ENCODE peak calls at places on chromosomes 7 and 10, in nine cellular contexts. U is testis; V is psoas muscle; T is cardiac muscle cell; J is CD8-positive, alpha-beta memory T cell; N is DND-41; P is colonic mucosa; I is suprapubic skin; G is CD8-positive, alpha-beta T cell. B is an unnamed sample.
A peak's percentile ranks its signal among the peaks of the same experiment; 100 is the strongest.

GRCh38 chr10:119597405-119598186 is 832 bp upstream of the TIAL1 start:
- DNase-seq in U (no peak), V (no peak), T (no peak), J (no peak), N (no peak), P (no peak), I (no peak), G (no peak), B (no peak)

GRCh38 chr7:79855172-79855571 is 279.5 kb upstream of the GNAI1 start:
- DNase-seq in U (no peak), V (no peak), T (no peak), J (no peak), N (no peak), P (no peak), I (no peak), G (no peak), B (no peak)

GRCh38 chr7:27181176-27181520 is 3.9 kb downstream of the HOXA11 start:
- DNase-seq in U (no peak), V (no peak), T (no peak), J (no peak), N (no peak), P (no peak), I (peak; percentile 72), G (no peak), B (no peak)

GRCh38 chr10:129161184-129161583 is 305.9 kb upstream of the MGMT start:
- DNase-seq in U (no peak), V (no peak), T (no peak), J (no peak), N (peak; percentile 9), P (no peak), I (no peak), G (no peak), B (no peak)

GRCh38 chr7:30351724-30352123 is 67.3 kb downstream of the ZNRF2 start:
- DNase-seq in U (no peak), V (no peak), T (no peak), J (no peak), N (no peak), P (no peak), I (no peak), G (no peak), B (no peak)

GRCh38 chr7:130207642-130208041 is at the start of gene SSMEM1:
- DNase-seq in U (no peak), V (no peak), T (no peak), J (no peak), N (no peak), P (no peak), I (no peak), G (no peak), B (no peak)

GRCh38 chr10:80392250-80392649 is 16.1 kb upstream of the PRXL2A start:
- DNase-seq in U (no peak), V (no peak), T (no peak), J (no peak), N (no peak), P (no peak), I (no peak), G (no peak), B (no peak)

GRCh38 chr10:59805043-59805442 is 51.8 kb upstream of the MRLN start:
- DNase-seq in U (peak; percentile 26), V (peak; percentile 64), T (peak; percentile 21), J (no peak), N (peak; percentile 13), P (peak; percentile 79), I (no peak), G (no peak), B (no peak)

GRCh38 chr10:124728830-124729661 is 15.1 kb downstream of the FAM53B start:
- DNase-seq in U (no peak), V (no peak), T (no peak), J (no peak), N (peak; percentile 1), P (no peak), I (no peak), G (no peak), B (no peak)

GRCh38 chr10:124725791-124726190 is 18.4 kb downstream of the FAM53B start:
- DNase-seq in U (peak; percentile 9), V (no peak), T (no peak), J (no peak), N (no peak), P (no peak), I (no peak), G (no peak), B (no peak)

GRCh38 chr10:124730790-124731189 is 13.4 kb downstream of the FAM53B start:
- DNase-seq in U (no peak), V (no peak), T (no peak), J (no peak), N (peak; percentile 2), P (no peak), I (no peak), G (no peak), B (no peak)

GRCh38 chr10:124727389-124727960 is 16.7 kb downstream of the FAM53B start:
- DNase-seq in U (peak; percentile 12), V (no peak), T (no peak), J (no peak), N (no peak), P (peak; percentile 74), I (no peak), G (no peak), B (no peak)

DNA sequence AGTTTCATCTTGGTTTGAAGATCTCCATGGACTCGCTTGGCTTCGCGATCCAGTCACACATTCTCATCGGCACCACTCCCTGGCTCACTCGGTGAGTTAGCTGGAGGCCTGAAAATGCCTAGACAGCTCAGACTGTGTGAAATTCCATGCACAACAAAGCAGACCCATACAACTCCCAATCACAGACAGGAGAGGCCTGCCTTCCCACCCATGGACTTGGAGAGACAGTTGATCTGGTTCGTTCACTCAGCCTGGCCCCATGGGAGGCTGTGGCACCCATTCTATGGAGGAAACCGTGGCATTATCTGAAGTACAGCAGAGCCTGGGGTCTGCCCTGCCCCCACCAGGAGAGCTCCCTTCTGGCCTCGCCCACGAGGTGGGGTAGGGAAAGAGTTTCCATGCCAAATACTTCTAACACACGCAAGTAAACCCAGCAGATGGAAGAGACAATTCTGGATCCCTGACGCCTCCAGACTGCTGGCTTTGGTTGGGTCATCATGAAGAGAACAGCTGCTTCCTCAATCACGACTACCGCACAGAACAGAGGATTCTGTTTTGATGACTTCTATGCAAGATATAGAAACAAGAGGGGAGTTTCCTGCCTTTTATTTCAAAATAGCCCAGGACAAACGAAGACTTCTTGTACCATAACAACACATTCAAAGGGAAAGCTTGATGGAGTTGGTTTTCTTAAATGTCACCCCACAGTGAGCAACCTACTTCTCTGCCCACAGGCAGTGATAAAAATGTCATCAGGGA is 15.9 kb downstream of the FAM53B start:
- DNase-seq in U (peak; percentile 22), V (peak; percentile 82), T (no peak), J (peak; percentile 43), N (no peak), P (no peak), I (no peak), G (no peak), B (peak; percentile 54)
- H3K4me1 ChIP-seq in U (peaks cover 70% of the 10 kb centered on the region), V (peaks cover 82% of the 10 kb centered on the region), T (peaks cover 20% of the 10 kb centered on the region), J (peaks cover 95% of the 10 kb centered on the region), N (peaks cover 97% of the 10 kb centered on the region), P (peaks cover 44% of the 10 kb centered on the region), I (peaks cover 93% of the 10 kb centered on the region), G (peaks cover 75% of the 10 kb centered on the region), B (peaks cover 100% of the 10 kb centered on the region)

DNA sequence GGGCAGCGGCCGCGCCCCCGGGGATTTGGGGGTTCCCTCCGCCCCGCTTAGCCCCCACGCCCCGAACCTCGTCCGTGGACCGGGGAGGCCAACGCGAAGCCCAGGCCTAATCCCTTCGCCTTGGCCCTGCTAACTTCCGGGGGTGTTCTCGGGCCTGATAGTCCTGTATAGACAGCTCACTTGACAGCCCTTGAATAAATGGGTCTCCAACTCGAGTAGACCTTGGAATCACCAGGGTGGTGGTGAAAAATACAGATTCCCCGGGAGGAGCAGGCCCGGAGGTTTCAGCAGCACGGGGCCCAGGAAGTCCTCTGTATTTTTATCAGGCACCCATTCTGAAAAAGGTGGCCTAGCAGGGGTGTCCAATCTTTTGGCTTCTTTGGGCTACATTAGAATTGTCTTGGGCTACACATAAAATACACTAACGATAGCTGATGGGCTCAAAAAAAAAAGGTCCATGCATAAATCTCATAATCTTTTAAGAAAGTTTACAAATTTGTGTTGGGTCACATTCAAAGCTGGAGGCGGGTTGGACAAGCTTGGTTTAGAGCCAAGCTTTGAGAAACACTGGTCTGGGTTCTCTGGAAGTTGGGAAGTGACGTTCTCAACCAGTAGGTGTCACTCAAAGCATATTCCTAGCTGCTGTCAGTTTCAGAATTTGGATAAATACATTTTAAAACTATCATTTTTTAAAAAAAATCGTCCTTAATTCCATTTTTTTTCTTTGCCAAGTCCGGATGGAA is 221.7 kb downstream of the PHTF2 start:
- DNase-seq in U (peak; percentile 82), V (peak; percentile 57), T (peak; percentile 65), J (peak; percentile 13), N (peak; percentile 20), P (peak; percentile 79), I (no peak), G (no peak), B (peak; percentile 41)
- H3K4me3 ChIP-seq in U (peak overlapping the region; percentile 73), V (peak overlapping the region; percentile 71), T (peak overlapping the region; percentile 34), J (peak overlapping the region; percentile 23), N (no peak overlapping the region), P (peak overlapping the region; percentile 57), I (peak overlapping the region; percentile 65), G (peak overlapping the region; percentile 41), B (no peak overlapping the region)

DNA sequence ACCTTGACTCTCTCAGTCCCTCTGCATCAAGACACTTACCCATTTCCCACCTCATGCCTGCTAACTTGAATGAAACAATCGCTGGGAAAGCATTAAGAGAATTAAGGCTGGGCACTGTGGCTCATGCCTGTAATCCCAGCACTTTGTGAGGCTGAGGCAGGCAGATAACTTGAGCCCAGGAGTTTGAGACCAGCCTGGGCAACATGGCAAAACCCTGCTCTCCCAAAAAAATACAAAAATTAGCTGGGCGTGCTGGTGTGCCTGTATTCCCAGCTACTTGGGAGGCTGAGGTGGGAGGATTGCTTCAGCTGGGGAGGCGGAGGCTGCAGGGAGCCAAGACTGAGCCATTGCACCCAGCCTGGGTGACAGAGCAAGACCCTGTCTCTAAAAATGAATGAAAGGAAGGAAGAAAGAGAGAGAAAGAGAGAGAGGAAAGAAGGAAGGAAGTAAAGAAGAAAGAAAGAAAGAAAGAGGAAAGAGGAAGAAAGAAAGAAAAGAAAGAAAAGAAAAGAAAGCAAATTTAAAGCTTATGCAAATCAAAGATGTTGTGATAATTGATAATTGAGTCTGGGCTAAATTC is 646 bp downstream of the SERPINE1 start:
- DNase-seq in U (no peak), V (no peak), T (no peak), J (no peak), N (no peak), P (no peak), I (no peak), G (no peak), B (no peak)
- H3K27me3 ChIP-seq in U (no peaks in the 10 kb centered on the region), V (peaks cover 5% of the 10 kb centered on the region), T (no peaks in the 10 kb centered on the region), J (peaks cover 9% of the 10 kb centered on the region), N (no peaks in the 10 kb centered on the region), P (no peaks in the 10 kb centered on the region), I (no peaks in the 10 kb centered on the region), G (peaks cover 6% of the 10 kb centered on the region), B (peaks cover 4% of the 10 kb centered on the region)

GRCh38 chr10:104328636-104328915 is 9.7 kb downstream of the ITPRIP start:
- DNase-seq in U (no peak), V (no peak), T (no peak), J (no peak), N (no peak), P (no peak), I (no peak), G (no peak), B (no peak)

GRCh38 chr10:104328916-104329710 is 9.2 kb downstream of the ITPRIP start:
- DNase-seq in U (peak; percentile 74), V (peak; percentile 81), T (no peak), J (peak; percentile 82), N (peak; percentile 87), P (no peak), I (peak; percentile 84), G (peak; percentile 51), B (peak; percentile 73)

GRCh38 chr10:104329754-104330153 is 8.5 kb downstream of the ITPRIP start:
- DNase-seq in U (no peak), V (no peak), T (no peak), J (no peak), N (no peak), P (no peak), I (peak; percentile 57), G (no peak), B (no peak)

GRCh38 chr10:104326991-104327610 is 11.2 kb downstream of the ITPRIP start:
- DNase-seq in U (no peak), V (no peak), T (no peak), J (no peak), N (no peak), P (no peak), I (peak; percentile 61), G (no peak), B (no peak)

GRCh38 chr10:104327745-104328635 is 10.3 kb downstream of the ITPRIP start:
- DNase-seq in U (peak; percentile 76), V (no peak), T (no peak), J (no peak), N (peak; percentile 35), P (no peak), I (peak; percentile 80), G (no peak), B (no peak)
- H3K4me1 ChIP-seq in U (peaks cover 78% of the 10 kb centered on the region), V (peaks cover 80% of the 10 kb centered on the region), T (peaks cover 58% of the 10 kb centered on the region), J (peaks cover 100% of the 10 kb centered on the region), N (peaks cover 39% of the 10 kb centered on the region), P (peaks cover 34% of the 10 kb centered on the region), I (peaks cover 100% of the 10 kb centered on the region), G (peaks cover 96% of the 10 kb centered on the region), B (peaks cover 100% of the 10 kb centered on the region)